ENCODE peak calls at places on chromosomes 11 and 22, in five cellular contexts. B, Q, M, R and D are unnamed samples.

GRCh38 chr22:21657361-21658118 is 8.3 kb upstream of the PPIL2 start:
- DNase-seq in B (no peak), R (no peak), Q (peak), M (no peak), D (no peak)

GRCh38 chr11:8697056-8697455 is 14.5 kb downstream of the RPL27A start:
- DNase-seq in Q (no peak), R (no peak), B (no peak), M (no peak), D (no peak)

GRCh38 chr11:44371706-44372105 is 61.8 kb upstream of the ALX4 start:
- DNase-seq in R (no peak), Q (no peak), M (no peak), B (no peak), D (no peak)

GRCh38 chr22:47225080-47225930 is 462.9 kb downstream of the TBC1D22A start:
- DNase-seq in Q (no peak), R (peak), M (no peak), B (no peak), D (no peak)

GRCh38 chr11:129374081-129374992 is 1.3 kb upstream of the BARX2 start:
- DNase-seq in R (no peak), M (no peak), Q (no peak), B (no peak), D (no peak)

GRCh38 chr22:24400726-24401596 is 26.4 kb upstream of the ADORA2A start:
- DNase-seq in M (no peak), B (no peak), Q (no peak), R (no peak), D (no peak)

GRCh38 chr11:10309163-10310093 is 4.6 kb downstream of the ADM start:
- DNase-seq in M (peak), R (peak), Q (peak), B (no peak), D (no peak)

GRCh38 chr22:31537019-31537535 is 40.7 kb downstream of the SFI1 start:
- DNase-seq in Q (no peak), M (no peak), B (no peak), R (peak), D (no peak)

GRCh38 chr22:42805016-42805997 is 51.8 kb downstream of the ARFGAP3 start:
- DNase-seq in Q (peak), B (no peak), R (peak), M (no peak), D (no peak)

GRCh38 chr11:62388999-62389398 is 29.8 kb upstream of the SCGB1A1 start:
- DNase-seq in R (no peak), B (no peak), M (no peak), Q (no peak), D (no peak)

GRCh38 chr11:122322369-122322768 is 206.4 kb upstream of the BLID start:
- DNase-seq in M (peak), Q (no peak), R (peak), B (no peak), D (no peak)

GRCh38 chr11:45092901-45093760 is 53.3 kb upstream of the PRDM11 start:
- DNase-seq in M (peak), B (no peak), R (no peak), Q (no peak), D (no peak)

GRCh38 chr22:23294221-23294620 is 113.9 kb downstream of the BCR start:
- DNase-seq in M (no peak), R (no peak), Q (no peak), B (no peak), D (no peak)

DNA sequence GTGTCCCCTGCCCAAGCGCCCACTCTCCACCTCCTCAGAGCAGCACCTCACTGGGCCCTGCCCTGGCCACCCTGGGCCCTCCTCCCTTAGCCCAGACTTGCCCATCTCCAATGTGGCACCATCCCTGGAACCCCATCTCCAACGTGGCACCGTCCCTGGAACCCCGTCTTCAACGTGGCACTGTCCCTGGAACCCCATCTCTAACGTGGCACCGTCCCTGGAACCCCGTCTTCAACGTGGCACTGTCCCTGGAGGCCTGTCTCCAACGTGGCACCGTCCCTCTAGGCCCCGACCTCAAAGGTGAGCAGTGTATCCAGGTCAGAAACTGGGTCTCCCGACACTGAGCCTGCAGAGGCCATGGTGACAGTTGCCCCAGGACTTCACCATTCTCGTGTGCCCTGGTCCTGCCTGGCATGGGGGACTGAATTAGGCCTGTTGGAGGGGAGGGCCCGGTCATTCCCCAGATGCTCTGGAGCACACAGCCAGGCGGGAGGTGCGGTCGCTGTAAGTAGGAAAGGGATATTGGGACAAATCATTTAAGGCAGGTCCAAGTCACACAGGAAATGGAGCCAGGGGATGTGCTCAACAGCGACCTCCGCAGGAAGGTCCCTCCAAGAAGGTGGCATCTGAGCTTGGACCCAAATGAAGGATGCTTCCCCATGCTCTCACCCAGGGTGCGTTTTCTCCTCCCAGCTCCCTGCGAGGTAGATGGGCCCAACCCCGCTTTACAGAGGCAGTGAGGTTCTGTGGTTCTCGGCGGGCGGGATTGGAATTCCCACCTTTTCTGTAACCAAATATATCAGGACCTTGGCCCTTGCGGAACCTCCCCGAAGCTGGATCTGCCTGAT is 2.4 kb upstream of the CTSD start:
- DNase-seq in B (no peak), Q (no peak), M (no peak), R (peak), D (no peak)
- TF ChIP-seq CTCF in B (no peak), Q (no peak), M (no peak), R (no peak), D (no peak)

GRCh38 chr11:132024587-132025295 is 654.3 kb downstream of the NTM start:
- DNase-seq in M (peak), B (no peak), Q (no peak), R (no peak), D (no peak)

GRCh38 chr11:132026746-132027145 is 656.3 kb downstream of the NTM start:
- DNase-seq in M (no peak), R (no peak), B (no peak), Q (no peak), D (no peak)

GRCh38 chr11:132032555-132032954 is 662.1 kb downstream of the NTM start:
- DNase-seq in R (no peak), M (peak), B (no peak), Q (no peak), D (no peak)

GRCh38 chr11:132030896-132031295 is 660.5 kb downstream of the NTM start:
- DNase-seq in R (no peak), M (no peak), B (no peak), Q (no peak), D (no peak)

DNA sequence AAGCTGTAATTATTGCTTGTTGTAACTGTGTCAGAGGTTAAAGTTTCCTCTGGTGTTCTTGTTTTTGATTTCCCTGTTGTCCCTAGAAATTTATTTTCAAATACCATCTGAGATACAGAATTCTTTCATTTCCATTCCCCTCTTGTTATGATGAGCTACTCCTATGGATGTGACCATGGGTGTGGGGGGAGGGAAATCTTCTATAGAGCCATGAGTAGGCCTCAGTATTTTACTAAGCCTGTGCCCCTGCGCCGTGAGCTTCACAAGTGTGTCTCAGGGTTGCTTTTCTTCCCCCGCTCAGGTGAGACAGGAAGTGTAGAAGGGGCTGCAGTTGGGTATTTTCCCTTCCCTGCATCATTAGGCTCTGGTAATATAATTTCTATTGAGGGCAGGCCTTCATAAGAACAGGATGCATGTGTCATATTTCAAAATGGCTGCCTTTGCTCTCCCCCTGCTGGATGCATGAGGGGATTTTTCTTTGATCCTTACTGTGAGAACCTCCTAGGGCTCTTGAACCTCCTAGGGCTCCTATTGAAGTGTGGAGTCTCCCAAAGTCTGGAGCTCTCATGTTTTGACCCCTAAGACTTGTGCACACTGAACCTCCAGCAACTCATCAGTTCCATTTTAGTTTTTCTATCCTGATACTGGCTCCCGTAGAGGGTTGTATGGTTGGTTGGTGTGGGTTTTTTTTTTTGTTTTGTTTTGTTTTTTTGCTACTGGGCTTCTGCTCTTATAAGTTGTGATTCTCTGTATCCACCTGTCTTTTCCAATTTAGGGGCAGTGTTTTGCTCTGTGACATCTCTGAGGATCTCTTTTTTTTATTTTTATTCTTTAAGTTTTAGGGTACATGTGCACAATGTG is 658.2 kb downstream of the NTM start:
- DNase-seq in R (no peak), B (no peak), M (no peak), Q (no peak), D (no peak)
- TF ChIP-seq CTCF in R (peak), B (peak), M (peak), Q (peak), D (no peak)

GRCh38 chr11:72609045-72609444 is 65.2 kb downstream of the PDE2A start:
- DNase-seq in R (no peak), Q (no peak), M (no peak), B (no peak), D (no peak)
- TF ChIP-seq CTCF in R (peak), Q (peak), M (peak), B (peak), D (no peak)

GRCh38 chr22:20116951-20117645 is at the start of gene TRMT2A:
- DNase-seq in M (peak), R (peak), Q (peak), B (peak), D (peak)
- TF ChIP-seq CTCF in M (no peak), R (no peak), Q (peak), B (no peak), D (no peak)

DNA sequence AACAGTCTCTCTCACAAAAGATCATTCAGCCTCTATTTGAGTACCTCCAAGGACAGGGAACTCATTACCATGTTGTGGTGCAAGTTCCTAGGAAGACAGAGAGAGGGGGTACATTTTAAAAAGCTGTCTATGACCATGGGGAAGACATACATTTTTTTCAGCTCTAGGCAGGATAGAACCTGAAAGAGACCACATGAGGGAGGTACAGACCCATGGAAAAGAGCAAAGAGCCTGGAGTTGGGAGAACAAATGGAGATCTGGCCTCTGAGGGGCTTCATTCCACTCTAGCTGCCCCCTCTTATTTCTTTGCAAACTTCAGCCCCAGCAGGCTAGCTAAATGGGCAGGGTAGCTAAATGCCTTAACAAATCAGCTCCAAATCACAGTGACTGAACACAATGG is 36.3 kb downstream of the KCNC1 start:
- DNase-seq in Q (no peak), B (no peak), R (no peak), M (no peak), D (no peak)
- TF ChIP-seq CTCF in Q (no peak), B (no peak), R (no peak), M (peak), D (no peak)

DNA sequence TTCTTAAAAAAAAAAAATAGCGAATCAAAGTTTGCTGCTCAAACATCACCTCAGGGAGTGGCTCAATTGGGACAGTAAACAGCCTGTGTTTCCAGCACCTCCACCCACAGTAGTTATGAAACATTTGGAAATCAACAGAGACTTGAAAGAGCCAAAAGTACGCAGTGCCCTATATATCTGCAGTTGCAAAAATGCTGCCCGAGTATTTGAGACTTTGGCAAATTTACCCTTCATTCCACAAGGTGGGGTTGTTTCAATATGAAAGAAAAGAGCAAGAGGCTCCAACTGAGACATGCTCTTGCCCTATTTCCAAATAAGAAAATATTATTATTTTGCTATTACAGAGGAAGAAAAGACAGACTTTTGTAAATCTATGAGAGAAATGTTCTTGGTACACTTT is 851.1 kb upstream of the RAG2 start:
- DNase-seq in M (no peak), R (no peak), Q (no peak), B (no peak), D (no peak)
- TF ChIP-seq CTCF in M (peak), R (no peak), Q (peak), B (peak), D (no peak)